ENCODE peak calls at places on chromosomes 5 and 9, in nine cellular contexts. One of them, this sample, is unnamed.

GRCh38 chr5:76341935-76342334 is 61.1 kb upstream of the IQGAP2 start:
- DNase-seq in tibial artery: peak
- DNase-seq in AG09309: no peak
- DNase-seq in epithelial cell of esophagus: no peak
- DNase-seq in kidney: no peak
- DNase-seq in K562: no peak
- DNase-seq in AG04449: no peak
- DNase-seq in neural crest cell: no peak
- DNase-seq in BE2C: no peak
- DNase-seq in this sample: no peak

GRCh38 chr5:128775537-128775936 is 189.8 kb upstream of the SLC27A6 start:
- DNase-seq in tibial artery: no peak
- DNase-seq in kidney: no peak
- DNase-seq in BE2C: no peak
- DNase-seq in K562: no peak
- DNase-seq in AG04449: no peak
- DNase-seq in epithelial cell of esophagus: no peak
- DNase-seq in neural crest cell: no peak
- DNase-seq in AG09309: no peak
- DNase-seq in this sample: no peak

GRCh38 chr9:19689324-19690087 is 99.3 kb downstream of the SLC24A2 start:
- DNase-seq in kidney: no peak
- DNase-seq in tibial artery: no peak
- DNase-seq in AG04449: no peak
- DNase-seq in BE2C: no peak
- DNase-seq in K562: no peak
- DNase-seq in AG09309: no peak
- DNase-seq in neural crest cell: no peak
- DNase-seq in epithelial cell of esophagus: peak
- DNase-seq in this sample: no peak

GRCh38 chr9:18463991-18464390 is 10.0 kb upstream of the ADAMTSL1 start:
- DNase-seq in kidney: no peak
- DNase-seq in K562: no peak
- DNase-seq in BE2C: no peak
- DNase-seq in tibial artery: no peak
- DNase-seq in epithelial cell of esophagus: peak
- DNase-seq in neural crest cell: no peak
- DNase-seq in AG04449: no peak
- DNase-seq in AG09309: no peak
- DNase-seq in this sample: no peak

GRCh38 chr9:94005272-94005901 is 50.2 kb upstream of the BARX1 start:
- DNase-seq in tibial artery: no peak
- DNase-seq in AG09309: no peak
- DNase-seq in epithelial cell of esophagus: peak
- DNase-seq in K562: no peak
- DNase-seq in neural crest cell: no peak
- DNase-seq in kidney: no peak
- DNase-seq in BE2C: no peak
- DNase-seq in AG04449: no peak
- DNase-seq in this sample: no peak

GRCh38 chr5:73821003-73821402 is 195.0 kb downstream of the ARHGEF28 start:
- DNase-seq in epithelial cell of esophagus: peak
- DNase-seq in neural crest cell: no peak
- DNase-seq in BE2C: no peak
- DNase-seq in AG04449: no peak
- DNase-seq in kidney: no peak
- DNase-seq in tibial artery: no peak
- DNase-seq in AG09309: no peak
- DNase-seq in K562: no peak
- DNase-seq in this sample: no peak

GRCh38 chr5:150223474-150223873 is 33.6 kb downstream of the SLC6A7 start:
- DNase-seq in AG04449: no peak
- DNase-seq in neural crest cell: no peak
- DNase-seq in K562: no peak
- DNase-seq in epithelial cell of esophagus: no peak
- DNase-seq in tibial artery: no peak
- DNase-seq in BE2C: no peak
- DNase-seq in kidney: no peak
- DNase-seq in AG09309: no peak
- DNase-seq in this sample: no peak

GRCh38 chr5:139524932-139525585 is 36.1 kb upstream of the UBE2D2 start:
- DNase-seq in neural crest cell: no peak
- DNase-seq in AG04449: no peak
- DNase-seq in epithelial cell of esophagus: no peak
- DNase-seq in BE2C: no peak
- DNase-seq in AG09309: no peak
- DNase-seq in kidney: no peak
- DNase-seq in tibial artery: no peak
- DNase-seq in K562: no peak
- DNase-seq in this sample: no peak

GRCh38 chr9:100240512-100240911 is 112.2 kb downstream of the TEX10 start:
- DNase-seq in BE2C: no peak
- DNase-seq in K562: no peak
- DNase-seq in kidney: no peak
- DNase-seq in epithelial cell of esophagus: no peak
- DNase-seq in AG09309: no peak
- DNase-seq in tibial artery: no peak
- DNase-seq in AG04449: no peak
- DNase-seq in neural crest cell: no peak
- DNase-seq in this sample: no peak
- TF ChIP-seq CTCF in BE2C: no peak
- TF ChIP-seq CTCF in K562: no peak
- TF ChIP-seq CTCF in kidney: no peak
- TF ChIP-seq CTCF in epithelial cell of esophagus: no peak
- TF ChIP-seq CTCF in AG09309: no peak
- TF ChIP-seq CTCF in tibial artery: no peak
- TF ChIP-seq CTCF in AG04449: no peak
- TF ChIP-seq CTCF in neural crest cell: no peak
- TF ChIP-seq CTCF in this sample: no peak

DNA sequence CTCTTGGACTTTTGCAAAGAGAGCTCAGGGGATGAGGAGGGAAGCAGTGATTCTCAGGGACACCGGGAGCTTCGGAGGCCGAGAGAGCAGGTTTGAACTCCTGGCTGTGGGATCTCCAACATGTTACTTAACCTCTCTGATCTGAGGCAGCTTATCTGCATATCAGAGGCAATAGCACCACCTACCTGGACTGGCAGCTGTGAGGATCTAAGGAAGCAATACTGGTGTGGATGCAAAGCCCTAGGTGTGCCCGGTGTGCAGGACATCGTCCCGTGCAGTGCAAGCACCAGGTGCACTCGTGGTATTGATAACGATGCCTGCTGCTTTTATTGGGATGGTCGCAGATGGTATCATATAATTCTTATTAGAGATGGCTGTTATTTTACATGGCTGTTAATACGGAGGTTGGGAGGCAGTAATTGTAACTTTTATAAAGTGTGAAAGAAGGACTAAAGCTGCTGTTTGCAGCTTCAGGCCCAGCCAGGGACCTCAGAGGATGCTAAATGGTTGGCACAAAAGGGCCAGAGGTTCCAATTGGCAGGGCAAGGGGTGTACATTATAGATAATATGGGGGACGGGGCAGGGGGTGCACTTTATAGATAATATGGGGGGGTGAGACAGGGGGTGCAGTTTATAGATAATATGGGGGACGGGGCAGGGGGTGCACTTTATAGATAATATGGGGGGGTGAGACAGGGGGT is 14.9 kb downstream of the COL5A1 start:
- DNase-seq in tibial artery: no peak
- DNase-seq in AG09309: no peak
- DNase-seq in epithelial cell of esophagus: no peak
- DNase-seq in kidney: no peak
- DNase-seq in AG04449: no peak
- DNase-seq in neural crest cell: no peak
- DNase-seq in K562: no peak
- DNase-seq in BE2C: peak
- DNase-seq in this sample: no peak
- TF ChIP-seq CTCF in tibial artery: no peak
- TF ChIP-seq CTCF in AG09309: no peak
- TF ChIP-seq CTCF in epithelial cell of esophagus: peak
- TF ChIP-seq CTCF in kidney: no peak
- TF ChIP-seq CTCF in AG04449: no peak
- TF ChIP-seq CTCF in neural crest cell: no peak
- TF ChIP-seq CTCF in K562: no peak
- TF ChIP-seq CTCF in BE2C: no peak
- TF ChIP-seq CTCF in this sample: no peak

DNA sequence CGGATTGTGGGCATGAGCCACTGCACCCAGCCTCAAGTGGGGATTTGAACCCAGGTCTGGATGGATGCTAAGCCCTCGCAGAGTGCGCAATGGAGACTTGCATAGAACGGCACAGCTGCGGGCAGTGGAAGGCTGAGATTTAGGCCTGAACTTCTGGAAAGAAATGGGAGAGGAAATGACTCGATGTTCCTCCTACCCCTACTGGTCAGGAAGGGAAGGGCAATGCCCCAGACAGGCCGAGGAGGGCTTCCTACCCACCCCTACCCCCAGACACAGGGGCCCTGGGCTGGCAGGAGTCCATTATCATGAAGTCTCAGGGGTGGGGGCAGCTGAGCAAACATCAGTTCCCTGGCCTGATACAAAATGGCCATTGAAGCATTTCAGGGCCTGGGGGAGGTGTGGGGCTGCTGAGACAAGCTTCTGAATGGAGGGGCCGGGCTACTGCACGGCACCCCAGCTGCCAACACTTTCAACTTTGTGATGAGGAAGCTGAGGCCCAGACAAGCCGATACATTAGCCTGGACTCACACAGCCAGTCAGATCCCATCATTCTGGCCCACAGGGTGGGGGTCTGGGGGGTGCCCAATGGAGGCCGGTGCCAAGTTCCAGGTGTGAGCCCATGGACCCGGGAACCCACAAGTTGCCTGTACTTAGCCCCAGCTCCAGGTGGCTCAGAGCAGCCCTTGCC is 13.5 kb upstream of the WDR38 start:
- DNase-seq in kidney: peak
- DNase-seq in neural crest cell: no peak
- DNase-seq in epithelial cell of esophagus: no peak
- DNase-seq in AG09309: no peak
- DNase-seq in AG04449: no peak
- DNase-seq in BE2C: peak
- DNase-seq in K562: peak
- DNase-seq in tibial artery: no peak
- DNase-seq in this sample: no peak
- TF ChIP-seq CTCF in kidney: peak
- TF ChIP-seq CTCF in neural crest cell: peak
- TF ChIP-seq CTCF in epithelial cell of esophagus: peak
- TF ChIP-seq CTCF in AG09309: peak
- TF ChIP-seq CTCF in AG04449: peak
- TF ChIP-seq CTCF in BE2C: peak
- TF ChIP-seq CTCF in K562: peak
- TF ChIP-seq CTCF in tibial artery: no peak
- TF ChIP-seq CTCF in this sample: peak

GRCh38 chr5:1235379-1235778 is 10.2 kb downstream of the SLC6A18 start:
- DNase-seq in AG04449: no peak
- DNase-seq in AG09309: no peak
- DNase-seq in BE2C: peak
- DNase-seq in tibial artery: no peak
- DNase-seq in neural crest cell: no peak
- DNase-seq in K562: peak
- DNase-seq in kidney: no peak
- DNase-seq in epithelial cell of esophagus: no peak
- DNase-seq in this sample: no peak
- TF ChIP-seq CTCF in AG04449: no peak
- TF ChIP-seq CTCF in AG09309: no peak
- TF ChIP-seq CTCF in BE2C: peak
- TF ChIP-seq CTCF in tibial artery: no peak
- TF ChIP-seq CTCF in neural crest cell: no peak
- TF ChIP-seq CTCF in K562: peak
- TF ChIP-seq CTCF in kidney: no peak
- TF ChIP-seq CTCF in epithelial cell of esophagus: no peak
- TF ChIP-seq CTCF in this sample: no peak

GRCh38 chr5:119452373-119453044 is at the start of gene HSD17B4:
- DNase-seq in epithelial cell of esophagus: peak
- DNase-seq in BE2C: peak
- DNase-seq in tibial artery: peak
- DNase-seq in kidney: peak
- DNase-seq in K562: peak
- DNase-seq in AG09309: peak
- DNase-seq in neural crest cell: peak
- DNase-seq in AG04449: peak
- DNase-seq in this sample: peak

GRCh38 chr5:119449882-119450281 is 2.4 kb upstream of the HSD17B4 start:
- DNase-seq in BE2C: no peak
- DNase-seq in AG04449: no peak
- DNase-seq in AG09309: no peak
- DNase-seq in kidney: no peak
- DNase-seq in neural crest cell: no peak
- DNase-seq in tibial artery: no peak
- DNase-seq in epithelial cell of esophagus: no peak
- DNase-seq in K562: no peak
- DNase-seq in this sample: no peak

GRCh38 chr5:119453045-119453383 is 717 bp downstream of the HSD17B4 start:
- DNase-seq in AG09309: no peak
- DNase-seq in kidney: no peak
- DNase-seq in K562: peak
- DNase-seq in epithelial cell of esophagus: peak
- DNase-seq in BE2C: no peak
- DNase-seq in neural crest cell: no peak
- DNase-seq in tibial artery: peak
- DNase-seq in AG04449: no peak
- DNase-seq in this sample: no peak

GRCh38 chr5:119452060-119452372 is 281 bp upstream of the HSD17B4 start:
- DNase-seq in tibial artery: no peak
- DNase-seq in K562: no peak
- DNase-seq in AG04449: no peak
- DNase-seq in epithelial cell of esophagus: no peak
- DNase-seq in kidney: no peak
- DNase-seq in neural crest cell: no peak
- DNase-seq in AG09309: no peak
- DNase-seq in BE2C: no peak
- DNase-seq in this sample: no peak

DNA sequence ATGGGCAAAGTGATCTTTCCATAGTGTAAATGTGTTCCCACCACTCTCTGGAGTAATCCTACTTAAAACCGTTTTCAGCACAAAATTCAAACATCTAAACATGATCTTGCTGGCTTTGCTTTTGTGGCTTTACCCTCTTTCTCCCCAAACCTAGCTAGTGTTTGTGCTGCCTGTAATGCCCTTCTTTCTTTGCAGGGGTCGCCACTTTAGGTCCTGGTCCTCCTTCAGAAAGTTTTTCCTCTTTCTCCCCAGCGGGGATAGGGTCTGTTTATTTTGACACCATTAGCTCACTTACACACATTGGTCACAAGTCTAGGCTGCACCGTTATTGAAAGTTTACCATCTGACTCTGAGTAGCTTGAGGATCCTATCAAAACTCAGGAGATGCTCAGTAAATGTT is 736 bp upstream of the HSD17B4 start:
- DNase-seq in neural crest cell: no peak
- DNase-seq in kidney: no peak
- DNase-seq in AG09309: no peak
- DNase-seq in K562: peak
- DNase-seq in epithelial cell of esophagus: no peak
- DNase-seq in BE2C: no peak
- DNase-seq in AG04449: no peak
- DNase-seq in tibial artery: no peak
- DNase-seq in this sample: no peak
- TF ChIP-seq CTCF in neural crest cell: no peak
- TF ChIP-seq CTCF in kidney: no peak
- TF ChIP-seq CTCF in AG09309: no peak
- TF ChIP-seq CTCF in K562: no peak
- TF ChIP-seq CTCF in epithelial cell of esophagus: no peak
- TF ChIP-seq CTCF in BE2C: peak
- TF ChIP-seq CTCF in AG04449: no peak
- TF ChIP-seq CTCF in tibial artery: no peak
- TF ChIP-seq CTCF in this sample: no peak

GRCh38 chr5:43609752-43610151 is 6.8 kb downstream of the NNT start:
- DNase-seq in K562: peak
- DNase-seq in epithelial cell of esophagus: peak
- DNase-seq in AG04449: no peak
- DNase-seq in BE2C: no peak
- DNase-seq in tibial artery: no peak
- DNase-seq in neural crest cell: no peak
- DNase-seq in kidney: no peak
- DNase-seq in AG09309: no peak
- DNase-seq in this sample: no peak
- TF ChIP-seq CTCF in K562: peak
- TF ChIP-seq CTCF in epithelial cell of esophagus: peak
- TF ChIP-seq CTCF in AG04449: no peak
- TF ChIP-seq CTCF in BE2C: peak
- TF ChIP-seq CTCF in tibial artery: no peak
- TF ChIP-seq CTCF in neural crest cell: peak
- TF ChIP-seq CTCF in kidney: peak
- TF ChIP-seq CTCF in AG09309: peak
- TF ChIP-seq CTCF in this sample: peak